ENCODE peak calls at places on chromosomes 6 and 20, in seven cellular contexts. One of them, this sample, is unnamed.

GRCh38 chr6:149031545-149032317 is 284.9 kb downstream of the UST start:
- DNase-seq in Calu3: peak
- DNase-seq in psoas muscle: no peak
- DNase-seq in activated T-cell treated with anti-CD3 and anti-CD28 coated beads, Interleukin-2, amount 50 U/mL, for 72 hours: peak
- DNase-seq in GM13976: no peak
- DNase-seq in stimulated activated CD8-positive, alpha-beta memory T cell treated with anti-CD3 and anti-CD28 coated beads, Interleukin-15, amount 100 ng/mL, for 24 hours: no peak
- DNase-seq in hypothalamus: no peak
- DNase-seq in this sample: no peak

GRCh38 chr20:22414354-22414753 is 170.0 kb downstream of the FOXA2 start:
- DNase-seq in Calu3: no peak
- DNase-seq in GM13976: no peak
- DNase-seq in hypothalamus: no peak
- DNase-seq in activated T-cell treated with anti-CD3 and anti-CD28 coated beads, Interleukin-2, amount 50 U/mL, for 72 hours: no peak
- DNase-seq in stimulated activated CD8-positive, alpha-beta memory T cell treated with anti-CD3 and anti-CD28 coated beads, Interleukin-15, amount 100 ng/mL, for 24 hours: no peak
- DNase-seq in psoas muscle: no peak
- DNase-seq in this sample: no peak

GRCh38 chr6:15874821-15875220 is 212.0 kb upstream of the DTNBP1 start:
- DNase-seq in activated T-cell treated with anti-CD3 and anti-CD28 coated beads, Interleukin-2, amount 50 U/mL, for 72 hours: no peak
- DNase-seq in stimulated activated CD8-positive, alpha-beta memory T cell treated with anti-CD3 and anti-CD28 coated beads, Interleukin-15, amount 100 ng/mL, for 24 hours: no peak
- DNase-seq in hypothalamus: no peak
- DNase-seq in psoas muscle: no peak
- DNase-seq in Calu3: no peak
- DNase-seq in GM13976: no peak
- DNase-seq in this sample: no peak

GRCh38 chr6:88573971-88574370 is 389.4 kb downstream of the RNGTT start:
- DNase-seq in hypothalamus: no peak
- DNase-seq in activated T-cell treated with anti-CD3 and anti-CD28 coated beads, Interleukin-2, amount 50 U/mL, for 72 hours: no peak
- DNase-seq in stimulated activated CD8-positive, alpha-beta memory T cell treated with anti-CD3 and anti-CD28 coated beads, Interleukin-15, amount 100 ng/mL, for 24 hours: no peak
- DNase-seq in Calu3: no peak
- DNase-seq in GM13976: no peak
- DNase-seq in psoas muscle: no peak
- DNase-seq in this sample: no peak

GRCh38 chr20:12928755-12929401 is 79.9 kb upstream of the SPTLC3 start:
- DNase-seq in GM13976: no peak
- DNase-seq in Calu3: peak
- DNase-seq in psoas muscle: no peak
- DNase-seq in hypothalamus: no peak
- DNase-seq in activated T-cell treated with anti-CD3 and anti-CD28 coated beads, Interleukin-2, amount 50 U/mL, for 72 hours: no peak
- DNase-seq in stimulated activated CD8-positive, alpha-beta memory T cell treated with anti-CD3 and anti-CD28 coated beads, Interleukin-15, amount 100 ng/mL, for 24 hours: no peak
- DNase-seq in this sample: no peak

GRCh38 chr6:45625191-45625664 is 247.5 kb upstream of the SUPT3H start:
- DNase-seq in Calu3: no peak
- DNase-seq in activated T-cell treated with anti-CD3 and anti-CD28 coated beads, Interleukin-2, amount 50 U/mL, for 72 hours: peak
- DNase-seq in stimulated activated CD8-positive, alpha-beta memory T cell treated with anti-CD3 and anti-CD28 coated beads, Interleukin-15, amount 100 ng/mL, for 24 hours: no peak
- DNase-seq in hypothalamus: no peak
- DNase-seq in GM13976: no peak
- DNase-seq in psoas muscle: no peak
- DNase-seq in this sample: no peak

GRCh38 chr6:148723484-148723883 is 23.3 kb upstream of the UST start:
- DNase-seq in Calu3: no peak
- DNase-seq in psoas muscle: no peak
- DNase-seq in activated T-cell treated with anti-CD3 and anti-CD28 coated beads, Interleukin-2, amount 50 U/mL, for 72 hours: no peak
- DNase-seq in hypothalamus: no peak
- DNase-seq in stimulated activated CD8-positive, alpha-beta memory T cell treated with anti-CD3 and anti-CD28 coated beads, Interleukin-15, amount 100 ng/mL, for 24 hours: no peak
- DNase-seq in GM13976: no peak
- DNase-seq in this sample: no peak

GRCh38 chr6:154448448-154449096 is 61.9 kb downstream of the CNKSR3 start:
- DNase-seq in Calu3: no peak
- DNase-seq in hypothalamus: peak
- DNase-seq in stimulated activated CD8-positive, alpha-beta memory T cell treated with anti-CD3 and anti-CD28 coated beads, Interleukin-15, amount 100 ng/mL, for 24 hours: no peak
- DNase-seq in activated T-cell treated with anti-CD3 and anti-CD28 coated beads, Interleukin-2, amount 50 U/mL, for 72 hours: no peak
- DNase-seq in psoas muscle: no peak
- DNase-seq in GM13976: no peak
- DNase-seq in this sample: no peak

GRCh38 chr20:63123326-63123725 is 92.6 kb downstream of the YTHDF1 start:
- DNase-seq in stimulated activated CD8-positive, alpha-beta memory T cell treated with anti-CD3 and anti-CD28 coated beads, Interleukin-15, amount 100 ng/mL, for 24 hours: no peak
- DNase-seq in Calu3: no peak
- DNase-seq in GM13976: no peak
- DNase-seq in hypothalamus: no peak
- DNase-seq in psoas muscle: peak
- DNase-seq in activated T-cell treated with anti-CD3 and anti-CD28 coated beads, Interleukin-2, amount 50 U/mL, for 72 hours: no peak
- DNase-seq in this sample: no peak

GRCh38 chr6:161694995-161695394 is 421.1 kb upstream of the AGPAT4 start:
- DNase-seq in activated T-cell treated with anti-CD3 and anti-CD28 coated beads, Interleukin-2, amount 50 U/mL, for 72 hours: peak
- DNase-seq in GM13976: no peak
- DNase-seq in stimulated activated CD8-positive, alpha-beta memory T cell treated with anti-CD3 and anti-CD28 coated beads, Interleukin-15, amount 100 ng/mL, for 24 hours: no peak
- DNase-seq in psoas muscle: no peak
- DNase-seq in Calu3: peak
- DNase-seq in hypothalamus: no peak
- DNase-seq in this sample: peak

GRCh38 chr6:105929626-105930025 is 156.5 kb upstream of the PRDM1 start:
- DNase-seq in stimulated activated CD8-positive, alpha-beta memory T cell treated with anti-CD3 and anti-CD28 coated beads, Interleukin-15, amount 100 ng/mL, for 24 hours: no peak
- DNase-seq in Calu3: no peak
- DNase-seq in activated T-cell treated with anti-CD3 and anti-CD28 coated beads, Interleukin-2, amount 50 U/mL, for 72 hours: no peak
- DNase-seq in hypothalamus: no peak
- DNase-seq in psoas muscle: no peak
- DNase-seq in GM13976: no peak
- DNase-seq in this sample: no peak

GRCh38 chr6:169452117-169452868 is 198.6 kb upstream of the THBS2 start:
- DNase-seq in stimulated activated CD8-positive, alpha-beta memory T cell treated with anti-CD3 and anti-CD28 coated beads, Interleukin-15, amount 100 ng/mL, for 24 hours: no peak
- DNase-seq in hypothalamus: no peak
- DNase-seq in Calu3: peak
- DNase-seq in activated T-cell treated with anti-CD3 and anti-CD28 coated beads, Interleukin-2, amount 50 U/mL, for 72 hours: no peak
- DNase-seq in psoas muscle: peak
- DNase-seq in GM13976: no peak
- DNase-seq in this sample: no peak

GRCh38 chr6:67689329-67689728 is 945.8 kb upstream of the ADGRB3 start:
- DNase-seq in hypothalamus: no peak
- DNase-seq in Calu3: no peak
- DNase-seq in GM13976: no peak
- DNase-seq in activated T-cell treated with anti-CD3 and anti-CD28 coated beads, Interleukin-2, amount 50 U/mL, for 72 hours: no peak
- DNase-seq in psoas muscle: no peak
- DNase-seq in stimulated activated CD8-positive, alpha-beta memory T cell treated with anti-CD3 and anti-CD28 coated beads, Interleukin-15, amount 100 ng/mL, for 24 hours: no peak
- DNase-seq in this sample: no peak

GRCh38 chr6:38058022-38058421 is 238.5 kb downstream of the ZFAND3 start:
- DNase-seq in psoas muscle: no peak
- DNase-seq in hypothalamus: no peak
- DNase-seq in activated T-cell treated with anti-CD3 and anti-CD28 coated beads, Interleukin-2, amount 50 U/mL, for 72 hours: peak
- DNase-seq in GM13976: peak
- DNase-seq in Calu3: no peak
- DNase-seq in stimulated activated CD8-positive, alpha-beta memory T cell treated with anti-CD3 and anti-CD28 coated beads, Interleukin-15, amount 100 ng/mL, for 24 hours: no peak
- DNase-seq in this sample: no peak

GRCh38 chr6:44645276-44645675 is 257.8 kb downstream of the CDC5L start:
- DNase-seq in stimulated activated CD8-positive, alpha-beta memory T cell treated with anti-CD3 and anti-CD28 coated beads, Interleukin-15, amount 100 ng/mL, for 24 hours: no peak
- DNase-seq in hypothalamus: no peak
- DNase-seq in GM13976: no peak
- DNase-seq in activated T-cell treated with anti-CD3 and anti-CD28 coated beads, Interleukin-2, amount 50 U/mL, for 72 hours: no peak
- DNase-seq in psoas muscle: no peak
- DNase-seq in Calu3: no peak
- DNase-seq in this sample: no peak

GRCh38 chr6:89667872-89668556 is 29.5 kb upstream of the LYRM2 start:
- DNase-seq in stimulated activated CD8-positive, alpha-beta memory T cell treated with anti-CD3 and anti-CD28 coated beads, Interleukin-15, amount 100 ng/mL, for 24 hours: no peak
- DNase-seq in Calu3: no peak
- DNase-seq in psoas muscle: no peak
- DNase-seq in hypothalamus: no peak
- DNase-seq in activated T-cell treated with anti-CD3 and anti-CD28 coated beads, Interleukin-2, amount 50 U/mL, for 72 hours: no peak
- DNase-seq in GM13976: no peak
- DNase-seq in this sample: no peak

GRCh38 chr20:61178431-61179080 is 73.5 kb upstream of the CDH4 start:
- DNase-seq in hypothalamus: no peak
- DNase-seq in GM13976: no peak
- DNase-seq in stimulated activated CD8-positive, alpha-beta memory T cell treated with anti-CD3 and anti-CD28 coated beads, Interleukin-15, amount 100 ng/mL, for 24 hours: no peak
- DNase-seq in Calu3: no peak
- DNase-seq in activated T-cell treated with anti-CD3 and anti-CD28 coated beads, Interleukin-2, amount 50 U/mL, for 72 hours: no peak
- DNase-seq in psoas muscle: no peak
- DNase-seq in this sample: no peak

GRCh38 chr6:149235130-149235561 is 82.4 kb upstream of the TAB2 start:
- DNase-seq in GM13976: peak
- DNase-seq in Calu3: peak
- DNase-seq in stimulated activated CD8-positive, alpha-beta memory T cell treated with anti-CD3 and anti-CD28 coated beads, Interleukin-15, amount 100 ng/mL, for 24 hours: no peak
- DNase-seq in activated T-cell treated with anti-CD3 and anti-CD28 coated beads, Interleukin-2, amount 50 U/mL, for 72 hours: peak
- DNase-seq in hypothalamus: no peak
- DNase-seq in psoas muscle: no peak
- DNase-seq in this sample: peak

GRCh38 chr6:35044145-35044745 is 96.9 kb downstream of the TCP11 start:
- DNase-seq in GM13976: no peak
- DNase-seq in psoas muscle: no peak
- DNase-seq in activated T-cell treated with anti-CD3 and anti-CD28 coated beads, Interleukin-2, amount 50 U/mL, for 72 hours: no peak
- DNase-seq in stimulated activated CD8-positive, alpha-beta memory T cell treated with anti-CD3 and anti-CD28 coated beads, Interleukin-15, amount 100 ng/mL, for 24 hours: no peak
- DNase-seq in hypothalamus: peak
- DNase-seq in Calu3: no peak
- DNase-seq in this sample: no peak

GRCh38 chr6:150046943-150047342 is 21.6 kb upstream of the RAET1L start:
- DNase-seq in Calu3: no peak
- DNase-seq in hypothalamus: no peak
- DNase-seq in GM13976: no peak
- DNase-seq in stimulated activated CD8-positive, alpha-beta memory T cell treated with anti-CD3 and anti-CD28 coated beads, Interleukin-15, amount 100 ng/mL, for 24 hours: no peak
- DNase-seq in activated T-cell treated with anti-CD3 and anti-CD28 coated beads, Interleukin-2, amount 50 U/mL, for 72 hours: no peak
- DNase-seq in psoas muscle: no peak
- DNase-seq in this sample: no peak

GRCh38 chr20:17565164-17565845 is 4.6 kb upstream of the DSTN start:
- DNase-seq in GM13976: no peak
- DNase-seq in stimulated activated CD8-positive, alpha-beta memory T cell treated with anti-CD3 and anti-CD28 coated beads, Interleukin-15, amount 100 ng/mL, for 24 hours: no peak
- DNase-seq in hypothalamus: no peak
- DNase-seq in Calu3: no peak
- DNase-seq in psoas muscle: no peak
- DNase-seq in activated T-cell treated with anti-CD3 and anti-CD28 coated beads, Interleukin-2, amount 50 U/mL, for 72 hours: no peak
- DNase-seq in this sample: no peak

GRCh38 chr6:41359617-41360313 is 24.4 kb downstream of the NCR2 start:
- DNase-seq in stimulated activated CD8-positive, alpha-beta memory T cell treated with anti-CD3 and anti-CD28 coated beads, Interleukin-15, amount 100 ng/mL, for 24 hours: no peak
- DNase-seq in hypothalamus: no peak
- DNase-seq in GM13976: no peak
- DNase-seq in Calu3: no peak
- DNase-seq in activated T-cell treated with anti-CD3 and anti-CD28 coated beads, Interleukin-2, amount 50 U/mL, for 72 hours: no peak
- DNase-seq in psoas muscle: no peak
- DNase-seq in this sample: no peak

GRCh38 chr6:43604174-43604573 is 24.9 kb downstream of the GTPBP2 start:
- DNase-seq in Calu3: no peak
- DNase-seq in hypothalamus: no peak
- DNase-seq in GM13976: no peak
- DNase-seq in stimulated activated CD8-positive, alpha-beta memory T cell treated with anti-CD3 and anti-CD28 coated beads, Interleukin-15, amount 100 ng/mL, for 24 hours: no peak
- DNase-seq in activated T-cell treated with anti-CD3 and anti-CD28 coated beads, Interleukin-2, amount 50 U/mL, for 72 hours: no peak
- DNase-seq in psoas muscle: no peak
- DNase-seq in this sample: no peak

GRCh38 chr20:30602424-30602823 is 655.0 kb upstream of the DEFB115 start:
- DNase-seq in stimulated activated CD8-positive, alpha-beta memory T cell treated with anti-CD3 and anti-CD28 coated beads, Interleukin-15, amount 100 ng/mL, for 24 hours: no peak
- DNase-seq in psoas muscle: no peak
- DNase-seq in activated T-cell treated with anti-CD3 and anti-CD28 coated beads, Interleukin-2, amount 50 U/mL, for 72 hours: no peak
- DNase-seq in hypothalamus: no peak
- DNase-seq in Calu3: no peak
- DNase-seq in GM13976: no peak
- DNase-seq in this sample: no peak

GRCh38 chr6:46756469-46757205 is 9.9 kb downstream of the ANKRD66 start:
- DNase-seq in psoas muscle: no peak
- DNase-seq in hypothalamus: no peak
- DNase-seq in activated T-cell treated with anti-CD3 and anti-CD28 coated beads, Interleukin-2, amount 50 U/mL, for 72 hours: no peak
- DNase-seq in GM13976: no peak
- DNase-seq in stimulated activated CD8-positive, alpha-beta memory T cell treated with anti-CD3 and anti-CD28 coated beads, Interleukin-15, amount 100 ng/mL, for 24 hours: no peak
- DNase-seq in Calu3: no peak
- DNase-seq in this sample: no peak

GRCh38 chr6:17938885-17939284 is 48.5 kb downstream of the KIF13A start:
- DNase-seq in Calu3: no peak
- DNase-seq in psoas muscle: no peak
- DNase-seq in GM13976: no peak
- DNase-seq in activated T-cell treated with anti-CD3 and anti-CD28 coated beads, Interleukin-2, amount 50 U/mL, for 72 hours: no peak
- DNase-seq in stimulated activated CD8-positive, alpha-beta memory T cell treated with anti-CD3 and anti-CD28 coated beads, Interleukin-15, amount 100 ng/mL, for 24 hours: no peak
- DNase-seq in hypothalamus: no peak
- DNase-seq in this sample: no peak

GRCh38 chr20:55793986-55794385 is 211.3 kb downstream of the CBLN4 start:
- DNase-seq in stimulated activated CD8-positive, alpha-beta memory T cell treated with anti-CD3 and anti-CD28 coated beads, Interleukin-15, amount 100 ng/mL, for 24 hours: no peak
- DNase-seq in hypothalamus: no peak
- DNase-seq in activated T-cell treated with anti-CD3 and anti-CD28 coated beads, Interleukin-2, amount 50 U/mL, for 72 hours: no peak
- DNase-seq in GM13976: no peak
- DNase-seq in psoas muscle: no peak
- DNase-seq in Calu3: no peak
- DNase-seq in this sample: no peak

GRCh38 chr6:37137201-37137880 is 32.6 kb upstream of the PIM1 start:
- DNase-seq in psoas muscle: no peak
- DNase-seq in stimulated activated CD8-positive, alpha-beta memory T cell treated with anti-CD3 and anti-CD28 coated beads, Interleukin-15, amount 100 ng/mL, for 24 hours: no peak
- DNase-seq in Calu3: peak
- DNase-seq in activated T-cell treated with anti-CD3 and anti-CD28 coated beads, Interleukin-2, amount 50 U/mL, for 72 hours: peak
- DNase-seq in GM13976: peak
- DNase-seq in hypothalamus: no peak
- DNase-seq in this sample: peak

GRCh38 chr20:25052255-25053206 is 5.4 kb downstream of the ACSS1 start:
- DNase-seq in activated T-cell treated with anti-CD3 and anti-CD28 coated beads, Interleukin-2, amount 50 U/mL, for 72 hours: no peak
- DNase-seq in stimulated activated CD8-positive, alpha-beta memory T cell treated with anti-CD3 and anti-CD28 coated beads, Interleukin-15, amount 100 ng/mL, for 24 hours: no peak
- DNase-seq in GM13976: peak
- DNase-seq in hypothalamus: no peak
- DNase-seq in Calu3: no peak
- DNase-seq in psoas muscle: peak
- DNase-seq in this sample: peak

GRCh38 chr6:52736145-52736544 is 27.1 kb downstream of the GSTA2 start:
- DNase-seq in psoas muscle: no peak
- DNase-seq in Calu3: no peak
- DNase-seq in hypothalamus: no peak
- DNase-seq in GM13976: no peak
- DNase-seq in activated T-cell treated with anti-CD3 and anti-CD28 coated beads, Interleukin-2, amount 50 U/mL, for 72 hours: no peak
- DNase-seq in stimulated activated CD8-positive, alpha-beta memory T cell treated with anti-CD3 and anti-CD28 coated beads, Interleukin-15, amount 100 ng/mL, for 24 hours: no peak
- DNase-seq in this sample: no peak